ENCODE peak calls at places on chromosomes 5 and 9, in four cellular contexts. O is tibial nerve, S is IMR-90, F is Peyer's patch. K is an unnamed sample.

GRCh38 chr5:65535529-65535987 is 27.4 kb downstream of the CENPK start:
- DNase-seq in O (no peak), S (peak), F (no peak), K (no peak)

GRCh38 chr5:151477106-151477505 is 29.7 kb downstream of the SLC36A1 start:
- DNase-seq in O (no peak), S (peak), F (no peak), K (no peak)

GRCh38 chr9:33498387-33498786 is 24.7 kb upstream of the NOL6 start:
- DNase-seq in O (no peak), S (peak), F (no peak), K (no peak)

GRCh38 chr5:79512692-79513518 is 1.0 kb downstream of the HOMER1 start:
- DNase-seq in O (no peak), S (peak), F (no peak), K (no peak)

GRCh38 chr9:128339761-128340690 is at the start of gene SLC27A4:
- DNase-seq in O (peak), S (peak), F (peak), K (peak)

GRCh38 chr5:93584531-93585053 is 1.6 kb downstream of the NR2F1 start:
- DNase-seq in O (no peak), S (no peak), F (peak), K (peak)

GRCh38 chr5:142428773-142429473 is 104.1 kb upstream of the SPRY4 start:
- DNase-seq in O (no peak), S (no peak), F (no peak), K (no peak)

GRCh38 chr5:30808996-30809395 is 384.5 kb upstream of the CDH6 start:
- DNase-seq in O (no peak), S (peak), F (no peak), K (no peak)

GRCh38 chr5:44665101-44665701 is 143.5 kb upstream of the MRPS30 start:
- DNase-seq in O (no peak), S (no peak), F (no peak), K (peak)

GRCh38 chr9:87656485-87656884 is 69.4 kb upstream of the CTSL start:
- DNase-seq in O (no peak), S (peak), F (no peak), K (no peak)

GRCh38 chr5:14270212-14270702 is 127.1 kb downstream of the TRIO start:
- DNase-seq in O (peak), S (peak), F (no peak), K (peak)

GRCh38 chr9:21070171-21070571 is 7.6 kb downstream of the IFNB1 start:
- DNase-seq in O (peak), S (peak), F (no peak), K (peak)

GRCh38 chr5:93925321-93925720 is 183.9 kb upstream of the POU5F2 start:
- DNase-seq in O (no peak), S (no peak), F (no peak), K (no peak)

GRCh38 chr5:80867233-80867632 is 92.9 kb upstream of the RASGRF2 start:
- DNase-seq in O (no peak), S (peak), F (no peak), K (no peak)

GRCh38 chr9:26329974-26330373 is 562.6 kb downstream of the CAAP1 start:
- DNase-seq in O (no peak), S (no peak), F (no peak), K (no peak)

GRCh38 chr9:35027361-35027760 is 37.8 kb downstream of the DNAJB5 start:
- DNase-seq in O (no peak), S (no peak), F (no peak), K (no peak)

GRCh38 chr9:108412755-108413154 is 443.0 kb downstream of the ACTL7B start:
- DNase-seq in O (no peak), S (peak), F (no peak), K (no peak)

GRCh38 chr9:114273461-114273881 is 49.4 kb upstream of the ORM1 start:
- DNase-seq in O (no peak), S (no peak), F (peak), K (no peak)

DNA sequence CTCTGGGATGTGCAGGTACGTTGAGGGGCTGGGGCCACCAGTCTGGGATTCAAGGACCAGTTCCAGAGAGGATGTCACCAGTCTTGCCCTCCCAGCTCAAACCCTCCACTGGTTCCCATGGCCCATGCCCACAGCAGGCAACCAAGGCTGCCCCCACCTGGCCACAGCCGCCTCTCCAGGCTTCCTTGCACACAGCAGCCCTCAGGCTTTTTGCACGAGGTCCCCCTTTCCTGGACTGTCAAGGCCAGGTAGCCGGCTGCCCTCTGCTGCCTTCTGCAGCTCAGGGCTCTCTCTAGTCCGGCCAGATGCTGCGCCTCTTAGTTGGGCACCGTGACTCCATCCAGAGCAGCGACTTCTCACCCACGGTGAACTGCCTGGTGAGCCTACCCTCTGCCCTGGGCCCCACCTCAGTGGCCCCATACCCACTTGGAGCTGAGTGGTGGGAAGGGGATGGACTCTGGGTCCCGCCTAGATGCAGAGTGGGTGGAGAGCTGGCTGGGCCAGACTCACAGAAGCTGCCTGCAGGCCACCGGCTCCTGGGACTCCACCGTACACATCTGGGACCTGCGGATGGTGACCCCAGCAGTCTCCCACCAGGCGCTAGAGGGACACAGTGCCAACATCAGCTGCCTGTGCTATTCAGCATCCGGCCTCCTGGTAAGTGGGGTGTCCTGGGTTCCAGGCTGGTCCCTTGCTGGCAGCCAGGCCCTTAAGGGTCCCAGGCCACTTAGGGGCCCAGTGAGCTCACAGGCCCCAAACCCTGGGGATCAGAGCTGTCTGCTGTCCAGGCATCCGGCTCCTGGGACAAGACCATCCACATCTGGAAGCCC is 2.9 kb downstream of the WDR38 start:
- DNase-seq in O (no peak), S (no peak), F (no peak), K (peak)
- TF ChIP-seq POLR2A in O (no peak), S (no peak), F (no peak), K (no peak)

DNA sequence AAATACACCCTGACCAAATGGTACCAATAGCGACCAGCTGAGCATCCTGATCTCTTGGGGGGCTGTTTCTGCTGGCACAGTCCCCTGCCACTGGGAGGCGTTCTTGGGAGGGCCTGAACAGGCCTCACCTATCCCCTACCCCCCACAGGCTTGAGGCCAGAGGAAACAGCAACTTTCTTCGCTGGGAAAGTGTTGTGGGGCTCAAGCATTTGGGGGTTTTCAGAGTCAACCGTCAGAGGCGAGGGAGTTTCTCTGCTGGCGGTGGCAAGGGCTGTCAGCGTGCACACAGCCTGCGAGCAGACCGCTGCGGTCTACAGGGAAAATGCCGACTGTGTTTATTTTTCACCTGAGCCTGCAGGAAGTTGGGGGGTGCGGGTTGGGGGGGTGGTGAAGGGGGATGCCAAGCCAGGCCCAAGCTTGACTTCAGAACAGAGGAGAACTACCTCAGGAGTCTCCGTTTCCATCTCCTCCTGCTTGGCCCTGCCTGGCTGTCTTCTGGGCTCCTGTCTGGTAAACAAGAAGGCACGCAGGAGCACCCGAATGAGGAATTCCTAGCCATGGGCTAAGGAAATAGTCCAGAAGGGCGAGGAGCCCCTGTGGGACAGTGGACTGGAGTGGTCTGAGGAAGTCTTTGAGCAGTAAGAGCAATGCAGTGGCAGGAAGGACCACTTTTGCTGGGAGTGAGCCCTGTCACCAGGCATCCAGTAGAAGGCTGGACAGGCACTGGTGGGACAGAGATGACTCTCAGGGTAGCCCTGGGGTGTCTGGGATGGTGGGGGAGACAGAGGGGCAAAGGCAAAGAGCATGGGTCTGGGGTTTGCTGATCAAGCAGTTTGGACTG is 18.1 kb downstream of the TCF7 start:
- DNase-seq in O (no peak), S (no peak), F (peak), K (no peak)
- TF ChIP-seq CTCF in O (no peak), S (no peak), F (no peak), K (no peak)

DNA sequence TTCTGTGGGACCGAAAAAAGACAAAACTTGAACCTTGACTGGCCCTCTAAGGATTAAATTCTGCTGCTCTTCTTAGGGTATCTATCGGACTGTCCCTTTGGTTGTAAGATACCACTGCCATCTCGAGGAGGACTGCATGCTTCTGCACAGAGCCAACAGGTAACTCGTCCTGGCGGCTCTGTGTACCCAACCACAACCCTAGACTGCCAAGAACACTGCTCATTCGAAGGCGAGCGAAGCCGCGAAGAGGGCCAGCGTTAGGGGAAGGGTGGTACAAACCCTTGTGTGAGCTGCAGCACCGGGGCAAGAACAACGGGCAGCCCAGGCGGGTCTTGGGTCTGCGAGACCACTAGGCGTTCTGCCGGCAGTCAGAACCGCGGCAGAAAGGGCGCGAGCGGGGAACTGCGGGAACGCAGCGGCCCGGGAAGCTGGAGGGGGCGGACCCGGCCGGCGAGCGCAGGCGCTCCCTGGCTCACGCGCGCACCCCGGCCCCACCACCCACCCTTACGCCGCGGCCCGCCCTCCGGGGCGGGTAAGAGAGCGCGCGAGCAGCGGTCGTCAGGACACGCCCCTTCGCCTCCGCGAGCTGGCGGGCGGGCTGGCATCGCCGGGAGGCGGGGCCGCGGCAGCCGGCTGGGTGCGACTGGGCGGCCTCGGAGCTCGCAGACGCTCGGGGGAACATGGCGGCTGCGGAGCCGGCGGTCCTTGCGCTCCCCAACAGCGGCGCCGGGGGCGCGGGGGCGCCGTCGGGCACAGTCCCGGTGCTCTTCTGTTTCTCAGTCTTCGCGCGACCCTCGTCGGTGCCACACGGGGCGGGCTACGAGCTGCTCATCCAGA is at the start of gene ISOC1:
- DNase-seq in O (peak), S (peak), F (peak), K (peak)
- TF ChIP-seq POLR2A in O (peak), S (peak), F (peak), K (no peak)

DNA sequence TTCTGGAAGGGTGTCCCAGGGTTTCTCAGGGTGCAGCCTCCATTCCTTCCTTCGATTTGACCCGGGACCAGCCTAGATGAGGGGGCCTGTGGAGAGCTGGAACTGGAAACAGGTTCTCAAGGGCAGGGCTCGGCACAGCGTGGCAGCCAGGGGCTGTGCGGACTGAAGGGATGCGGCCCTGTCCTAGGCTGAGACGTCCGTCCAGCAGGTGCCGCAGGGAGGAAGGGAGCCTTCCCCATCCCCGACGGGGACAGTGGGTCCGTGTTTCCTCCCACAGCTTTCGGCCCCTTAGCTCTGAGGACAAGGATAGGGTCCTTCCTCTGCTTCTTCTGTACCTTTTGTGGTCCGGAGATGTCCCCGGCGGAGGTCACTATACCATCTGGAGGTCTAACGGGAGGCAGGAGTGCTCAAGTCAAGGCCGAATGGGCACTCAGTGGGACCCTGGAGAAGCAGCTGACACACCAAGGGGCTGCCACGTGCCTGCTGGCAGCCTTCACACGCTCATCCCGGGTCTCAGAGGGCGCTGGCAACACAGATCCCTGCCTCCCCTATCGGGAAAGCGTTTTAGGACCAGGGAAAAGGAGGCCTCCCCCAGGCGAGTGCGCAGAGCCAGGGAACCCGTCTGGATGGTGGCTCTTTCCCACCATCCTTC is 49.9 kb downstream of the USP20 start:
- DNase-seq in O (peak), S (no peak), F (no peak), K (peak)
- TF ChIP-seq CTCF in O (no peak), S (no peak), F (peak), K (peak)

K was measured in upper lobe of left lung.